ENCODE peak calls at places on chromosomes 13 and 19, in four cellular contexts. G is progenitor cell of endocrine pancreas, E is B cell, P is coronary artery. V is an unnamed sample.
A peak's percentile ranks its signal among the peaks of the same experiment; 100 is the strongest.

GRCh38 chr13:71864094-71864980 is 2.7 kb downstream of the DACH1 start:
- DNase-seq in E (peak; percentile 9), G (peak; percentile 33), P (no peak), V (no peak)

GRCh38 chr19:6223461-6224307 is 56.1 kb downstream of the MLLT1 start:
- DNase-seq in G (no peak), P (no peak), E (no peak), V (no peak)

GRCh38 chr19:30696514-30696913 is 324.3 kb downstream of the ZNF536 start:
- DNase-seq in E (no peak), G (peak; percentile 51), P (no peak), V (no peak)

GRCh38 chr19:48713041-48713863 is 6.3 kb downstream of the MAMSTR start:
- DNase-seq in E (no peak), P (peak; percentile 73), G (no peak), V (no peak)

GRCh38 chr19:39498262-39499081 is at the start of gene DLL3:
- DNase-seq in G (no peak), E (peak; percentile 64), P (no peak), V (no peak)

GRCh38 chr19:36527873-36528193 is 238 bp downstream of the ZNF260 start:
- DNase-seq in G (no peak), P (no peak), E (no peak), V (no peak)

GRCh38 chr19:55642153-55643002 is 1.1 kb upstream of the ZNF581 start:
- DNase-seq in E (peak; percentile 60), P (no peak), G (no peak), V (no peak)

GRCh38 chr19:34391813-34392212 is 12.4 kb upstream of the PDCD2L start:
- DNase-seq in G (no peak), P (no peak), E (no peak), V (no peak)

GRCh38 chr19:53157601-53158000 is 1.3 kb downstream of the ZNF347 start:
- DNase-seq in P (no peak), E (no peak), G (no peak), V (no peak)

GRCh38 chr19:19407640-19407933 is 2.1 kb downstream of the GATAD2A start:
- DNase-seq in E (no peak), G (no peak), P (no peak), V (no peak)

GRCh38 chr13:49225358-49226042 is 5.4 kb downstream of the MLNR start:
- DNase-seq in G (no peak), P (no peak), E (no peak), V (no peak)

GRCh38 chr19:15260939-15261338 is 28.7 kb upstream of the EPHX3 start:
- DNase-seq in G (no peak), E (no peak), P (no peak), V (no peak)

GRCh38 chr13:109816979-109817275 is 30.5 kb upstream of the IRS2 start:
- DNase-seq in E (no peak), P (no peak), G (no peak), V (no peak)

GRCh38 chr13:52026246-52026626 is 1.7 kb downstream of the UTP14C start:
- DNase-seq in G (no peak), E (no peak), P (no peak), V (no peak)

GRCh38 chr13:53191091-53191490 is 162.5 kb downstream of the OLFM4 start:
- DNase-seq in P (no peak), G (no peak), E (no peak), V (no peak)

GRCh38 chr13:40220299-40220935 is 446.0 kb downstream of the FOXO1 start:
- DNase-seq in E (no peak), P (no peak), G (no peak), V (no peak)

GRCh38 chr19:46226438-46226973 is 3.0 kb upstream of the IGFL1 start:
- DNase-seq in G (no peak), P (no peak), E (no peak), V (no peak)

GRCh38 chr19:40519352-40520322 is 52.8 kb downstream of the SPTBN4 start:
- DNase-seq in E (no peak), G (no peak), P (no peak), V (no peak)

GRCh38 chr13:79803939-79804487 is 323.1 kb downstream of the NDFIP2 start:
- DNase-seq in G (no peak), E (no peak), P (no peak), V (no peak)
- TF ChIP-seq CTCF in G (no peak), E (no peak), P (no peak), V (no peak)

GRCh38 chr13:112616586-112617381 is 28.8 kb upstream of the TUBGCP3 start:
- DNase-seq in P (no peak), E (peak; percentile 19), G (no peak), V (peak; percentile 65)
- TF ChIP-seq CTCF in P (no peak), E (peak; percentile 65), G (peak; percentile 70), V (peak; percentile 62)

DNA sequence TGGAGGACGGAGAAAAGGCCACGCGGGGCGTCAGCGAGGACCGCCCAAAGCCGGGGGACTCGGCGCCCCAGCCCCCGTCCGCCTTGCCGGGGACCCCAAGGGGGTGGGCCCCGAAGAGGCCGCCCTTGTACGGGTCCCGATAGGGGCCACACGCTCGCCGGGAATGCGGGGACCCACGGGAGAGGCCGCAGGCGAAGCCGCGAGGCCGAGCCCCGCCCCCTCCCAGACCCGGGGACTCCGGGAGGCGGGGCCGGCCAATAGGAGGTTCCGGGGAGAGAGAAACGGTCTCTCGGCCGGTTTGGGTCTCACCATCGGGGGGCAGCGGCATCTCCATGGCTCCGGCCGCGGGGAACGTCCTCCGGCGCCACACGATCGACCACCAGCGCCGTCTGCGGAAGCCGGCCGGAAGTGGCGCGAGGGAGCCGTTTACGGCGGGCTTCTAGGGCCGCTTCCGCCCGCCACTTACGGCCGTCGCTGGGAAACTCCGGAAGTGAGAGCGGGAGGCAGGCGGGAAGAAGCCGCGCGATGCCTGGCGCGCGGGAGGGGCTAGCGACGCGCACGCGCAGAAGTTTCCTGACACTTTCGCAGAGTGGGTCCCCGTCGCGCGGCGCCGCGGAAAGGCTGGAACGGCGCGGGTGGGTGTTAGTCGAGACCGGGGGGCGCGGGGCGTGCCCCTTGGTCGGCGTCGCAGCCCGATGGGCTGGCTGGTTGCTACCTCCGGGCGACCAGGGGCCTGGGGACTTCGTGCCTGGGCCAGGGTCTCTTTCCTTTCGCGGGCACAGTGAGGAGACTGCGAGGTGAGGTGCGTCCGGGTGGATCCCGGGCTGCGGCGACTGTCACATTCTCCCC is at the start of gene CHERP:
- DNase-seq in P (peak; percentile 93), E (peak; percentile 97), G (peak; percentile 86), V (peak; percentile 98)
- TF ChIP-seq CTCF in P (no peak), E (no peak), G (no peak), V (no peak)

DNA sequence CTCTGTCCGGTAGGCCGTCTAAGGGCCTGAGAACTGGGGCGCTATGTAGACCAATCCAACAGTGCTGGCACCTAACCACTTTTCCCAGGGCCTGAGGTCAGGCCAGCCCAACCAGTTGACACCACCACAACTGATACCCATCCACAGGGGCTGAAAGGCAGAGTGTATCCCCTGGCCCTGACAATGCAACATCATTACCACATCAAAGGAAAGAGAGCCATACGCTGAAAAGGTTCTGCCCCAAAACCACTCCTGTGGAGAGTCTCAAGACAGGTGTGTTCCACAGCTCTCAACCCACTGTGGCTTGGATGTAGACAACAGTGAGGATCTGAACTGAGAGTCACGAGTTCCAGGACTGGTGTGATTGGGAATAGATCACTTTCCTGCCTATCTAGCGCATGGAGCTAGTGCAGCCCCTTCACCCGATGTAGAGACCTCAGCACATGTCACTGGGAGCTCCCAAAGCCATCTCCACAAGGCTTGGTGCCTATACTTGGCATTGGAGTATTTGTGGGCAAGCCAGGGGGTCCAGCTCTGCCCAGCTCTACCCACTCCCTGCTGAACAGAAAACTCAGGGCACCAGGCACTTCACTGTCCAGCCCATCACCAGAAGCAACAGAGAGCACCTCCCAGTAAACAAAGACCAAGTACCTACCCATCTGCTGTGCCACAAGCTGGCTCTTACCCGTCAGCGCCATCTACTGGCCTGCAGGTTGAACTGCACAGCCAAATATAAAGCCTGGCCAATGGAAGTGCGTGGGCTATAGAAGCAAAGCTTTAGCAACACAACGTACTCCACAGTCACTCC is 579.5 kb downstream of the UQCRFS1 start:
- DNase-seq in E (peak; percentile 64), P (no peak), G (peak; percentile 54), V (no peak)
- TF ChIP-seq CTCF in E (peak; percentile 74), P (no peak), G (peak; percentile 87), V (peak; percentile 58)

GRCh38 chr13:46726347-46726746 is 70.6 kb downstream of the ESD start:
- DNase-seq in E (no peak), P (no peak), G (no peak), V (no peak)

GRCh38 chr13:46716821-46717220 is 80.1 kb downstream of the ESD start:
- DNase-seq in P (no peak), E (no peak), G (no peak), V (no peak)

GRCh38 chr13:46720189-46720588 is 76.8 kb downstream of the ESD start:
- DNase-seq in G (no peak), E (no peak), P (no peak), V (no peak)

GRCh38 chr13:46717275-46717674 is 79.7 kb downstream of the ESD start:
- DNase-seq in P (no peak), G (no peak), E (no peak), V (no peak)

GRCh38 chr13:46721054-46721453 is 75.9 kb downstream of the ESD start:
- DNase-seq in G (no peak), P (no peak), E (peak; percentile 64), V (no peak)
- TF ChIP-seq CTCF in G (peak; percentile 87), P (peak; percentile 32), E (peak; percentile 85), V (peak; percentile 83)

DNA sequence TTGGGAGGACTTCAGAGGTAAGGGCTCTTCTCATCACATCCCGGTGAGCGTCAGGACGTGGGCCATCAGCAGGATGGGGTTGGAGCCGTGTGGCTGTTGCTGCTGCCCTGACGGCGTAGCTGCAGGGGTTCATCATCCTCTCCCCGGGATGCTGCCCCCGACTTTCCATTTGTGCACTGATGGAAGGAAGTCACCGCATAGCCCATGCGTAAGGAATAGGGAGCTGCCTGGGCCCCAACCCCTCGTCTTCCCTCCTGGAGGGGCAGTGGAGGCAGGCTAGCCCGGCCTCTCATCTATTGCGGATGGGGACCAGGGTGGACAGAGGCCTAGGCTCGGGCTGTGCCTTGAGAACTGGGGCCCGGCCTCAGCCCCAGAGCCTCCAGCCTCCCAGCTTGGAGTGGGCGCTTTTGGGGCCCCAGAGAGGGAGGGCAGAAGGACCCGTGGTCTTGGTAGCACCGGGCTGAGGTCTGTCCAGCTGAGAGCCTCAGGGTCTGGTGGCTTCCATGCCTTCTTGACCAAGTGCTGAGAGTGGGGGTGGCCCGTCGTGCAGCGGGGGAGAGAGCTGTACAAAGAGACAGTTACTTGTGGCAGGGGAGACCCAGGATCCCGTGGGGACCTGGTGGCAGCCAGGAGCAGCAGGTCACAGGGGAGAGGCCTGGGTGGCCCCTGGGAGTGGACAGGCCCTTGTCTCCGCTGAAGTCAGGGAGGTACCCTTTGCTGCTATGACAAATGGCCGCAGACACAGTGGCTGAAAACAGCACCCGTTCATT is 44.0 kb downstream of the KDM4B start:
- DNase-seq in P (no peak), E (no peak), G (no peak), V (no peak)
- TF ChIP-seq CTCF in P (no peak), E (no peak), G (no peak), V (no peak)